ENCODE peak calls at places on chromosomes 5 and 9, in six cellular contexts. H is RWPE1; F is activated naive CD8-positive, alpha-beta T cell treated with anti-CD3 and anti-CD28 coated beads for 36 hours; D is mesothelial cell of epicardium; P is NCI-H1436; R is stimulated activated CD8-positive, alpha-beta memory T cell treated with anti-CD3 and anti-CD28 coated beads, Interleukin-15, amount 100 ng/mL, for 24 hours. U is an unnamed sample.

GRCh38 chr5:117803533-117803932 is 1184.8 kb downstream of the DTWD2 start:
- DNase-seq in H (no peak), P (no peak), F (no peak), D (no peak), R (no peak), U (no peak)

GRCh38 chr9:84782228-84782866 is 112.8 kb downstream of the NTRK2 start:
- DNase-seq in P (no peak), R (no peak), H (no peak), F (no peak), D (no peak), U (no peak)

GRCh38 chr5:151924564-151925395 is at the start of gene GLRA1:
- DNase-seq in F (peak; percentile 48), R (peak; percentile 3), D (peak; percentile 74), P (no peak), H (peak; percentile 77), U (peak; percentile 11)

GRCh38 chr5:17302590-17302989 is 85.2 kb downstream of the BASP1 start:
- DNase-seq in P (no peak), H (no peak), F (no peak), R (no peak), D (no peak), U (no peak)

GRCh38 chr5:159768243-159768642 is 148.0 kb upstream of the ADRA1B start:
- DNase-seq in F (no peak), H (no peak), P (no peak), R (no peak), D (no peak), U (no peak)

GRCh38 chr9:89608646-89609335 is 4.0 kb downstream of the GADD45G start:
- DNase-seq in P (no peak), D (no peak), R (no peak), H (no peak), F (no peak), U (no peak)

GRCh38 chr5:589588-589987 is 22.6 kb upstream of the CEP72 start:
- DNase-seq in F (no peak), H (no peak), D (no peak), P (no peak), R (no peak), U (no peak)

GRCh38 chr5:122095158-122095557 is 17.1 kb upstream of the LOX start:
- DNase-seq in P (no peak), H (no peak), R (no peak), D (no peak), F (no peak), U (no peak)

GRCh38 chr9:133752739-133753446 is 14.7 kb upstream of the SARDH start:
- DNase-seq in F (no peak), D (no peak), H (no peak), P (no peak), R (no peak), U (no peak)

GRCh38 chr5:6081727-6082210 is 296.6 kb downstream of the MED10 start:
- DNase-seq in H (no peak), P (peak; percentile 70), F (no peak), R (no peak), D (no peak), U (no peak)

GRCh38 chr9:37565661-37566618 is 10.2 kb downstream of the FBXO10 start:
- DNase-seq in D (no peak), R (no peak), H (no peak), P (no peak), F (no peak), U (no peak)

GRCh38 chr5:152505442-152506042 is 100.5 kb upstream of the NMUR2 start:
- DNase-seq in F (peak; percentile 18), R (no peak), D (no peak), P (peak; percentile 75), H (peak; percentile 51), U (peak; percentile 39)

GRCh38 chr9:120735415-120736126 is 21.3 kb upstream of the MEGF9 start:
- DNase-seq in F (no peak), R (no peak), D (no peak), H (no peak), P (no peak), U (no peak)

GRCh38 chr9:36903541-36904435 is 130.3 kb downstream of the PAX5 start:
- DNase-seq in R (no peak), P (no peak), F (peak; percentile 65), H (peak; percentile 61), D (no peak), U (no peak)

GRCh38 chr9:20604561-20604960 is 17.7 kb downstream of the MLLT3 start:
- DNase-seq in H (no peak), P (no peak), F (no peak), D (no peak), R (no peak), U (no peak)

GRCh38 chr5:59648038-59648831 is 245.3 kb downstream of the PDE4D start:
- DNase-seq in D (no peak), P (no peak), R (no peak), F (no peak), H (no peak), U (no peak)

GRCh38 chr9:36632892-36633291 is 60.2 kb downstream of the MELK start:
- DNase-seq in P (peak; percentile 0), F (no peak), R (no peak), D (no peak), H (peak; percentile 31), U (no peak)

GRCh38 chr9:128419061-128419925 is 1.4 kb upstream of the CERCAM start:
- DNase-seq in H (no peak), P (peak; percentile 8), F (no peak), D (peak; percentile 45), R (no peak), U (no peak)

GRCh38 chr5:172860520-172861443 is 26.7 kb downstream of the ERGIC1 start:
- DNase-seq in D (no peak), P (no peak), F (no peak), H (peak; percentile 84), R (no peak), U (no peak)

GRCh38 chr9:129617167-129617566 is 3.7 kb downstream of the C9orf50 start:
- DNase-seq in H (peak; percentile 58), R (no peak), P (peak; percentile 56), D (no peak), F (no peak), U (no peak)

GRCh38 chr5:115309751-115310370 is 13.4 kb upstream of the CCDC112 start:
- DNase-seq in F (no peak), R (no peak), D (no peak), H (peak; percentile 65), P (peak; percentile 41), U (peak; percentile 27)

GRCh38 chr5:18305288-18305899 is 671.1 kb downstream of the TAF11L14 start:
- DNase-seq in D (no peak), F (no peak), H (peak; percentile 46), P (no peak), R (no peak), U (peak; percentile 30)